ENCODE peak calls at places on chromosomes 6 and 20, in nine cellular contexts. T, I, M, D, A, R, P, H and C are unnamed samples.

GRCh38 chr6:31180500-31180899 is 10.0 kb upstream of the POU5F1 start:
- DNase-seq in H (no peak), A (no peak), P (peak), I (peak), T (peak), D (peak), M (no peak), R (peak), C (no peak)

GRCh38 chr20:31602779-31603441 is 2.2 kb upstream of the ID1 start:
- DNase-seq in I (no peak), R (peak), P (no peak), T (peak), H (no peak), M (peak), D (peak), A (peak), C (no peak)

GRCh38 chr20:63939061-63939935 is 16.9 kb downstream of the UCKL1 start:
- DNase-seq in R (no peak), A (no peak), I (no peak), D (no peak), H (no peak), P (peak), M (no peak), T (no peak), C (no peak)

GRCh38 chr20:57563522-57563921 is 2.6 kb downstream of the PCK1 start:
- DNase-seq in R (no peak), I (no peak), T (no peak), M (no peak), P (no peak), A (no peak), D (no peak), H (no peak), C (no peak)

GRCh38 chr6:3663081-3663480 is 88.4 kb downstream of the PXDC1 start:
- DNase-seq in D (no peak), R (no peak), P (no peak), M (no peak), T (no peak), H (no peak), A (no peak), I (no peak), C (no peak)

GRCh38 chr6:1014431-1014807 is 297.5 kb upstream of the FOXQ1 start:
- DNase-seq in T (no peak), A (no peak), H (no peak), P (no peak), D (no peak), R (no peak), I (no peak), M (no peak), C (no peak)

GRCh38 chr6:43517503-43518357 is 841 bp downstream of the POLR1C start:
- DNase-seq in P (no peak), H (no peak), A (no peak), M (peak), D (no peak), I (no peak), T (peak), R (peak), C (no peak)

GRCh38 chr6:35025241-35026188 is 115.6 kb downstream of the TCP11 start:
- DNase-seq in A (no peak), H (no peak), I (no peak), D (peak), P (no peak), R (no peak), T (peak), M (no peak), C (no peak)

GRCh38 chr6:139135578-139136545 is 982 bp downstream of the HECA start:
- DNase-seq in A (peak), T (peak), I (peak), D (no peak), H (no peak), R (peak), P (peak), M (peak), C (no peak)

GRCh38 chr6:30542404-30542725 is 13.9 kb downstream of the GNL1 start:
- DNase-seq in M (no peak), A (no peak), I (no peak), H (no peak), T (no peak), P (no peak), R (no peak), D (no peak), C (no peak)

GRCh38 chr20:46456255-46457028 is 50.0 kb upstream of the ELMO2 start:
- DNase-seq in I (no peak), D (no peak), P (no peak), R (no peak), A (no peak), M (no peak), H (no peak), T (no peak), C (no peak)

GRCh38 chr6:119261944-119262284 is 87.6 kb downstream of the MAN1A1 start:
- DNase-seq in R (no peak), D (no peak), P (no peak), H (no peak), T (no peak), M (no peak), I (no peak), A (no peak), C (no peak)

GRCh38 chr20:11952621-11953020 is 34.9 kb downstream of the BTBD3 start:
- DNase-seq in P (no peak), M (peak), H (no peak), D (no peak), T (no peak), A (no peak), R (no peak), I (no peak), C (no peak)

GRCh38 chr6:156638581-156638980 is 138.6 kb upstream of the ARID1B start:
- DNase-seq in P (no peak), I (no peak), T (no peak), R (no peak), M (no peak), A (no peak), H (no peak), D (no peak), C (no peak)

GRCh38 chr20:59403261-59403961 is 103.0 kb downstream of the EDN3 start:
- DNase-seq in M (no peak), T (peak), D (peak), R (peak), I (peak), A (peak), P (peak), H (no peak), C (no peak)

GRCh38 chr20:13898012-13898612 is 92.3 kb downstream of the SEL1L2 start:
- DNase-seq in P (no peak), A (peak), M (no peak), T (no peak), R (no peak), I (no peak), H (no peak), D (no peak), C (no peak)

GRCh38 chr6:147204060-147204785 is at the start of gene STXBP5:
- DNase-seq in D (peak), A (peak), H (no peak), M (peak), P (peak), I (peak), T (peak), R (peak), C (no peak)

GRCh38 chr6:72620866-72621242 is 1.0 kb upstream of the KCNQ5 start:
- DNase-seq in T (no peak), I (no peak), R (no peak), H (no peak), M (no peak), P (no peak), A (peak), D (no peak), C (no peak)

GRCh38 chr20:5770987-5771318 is 20.8 kb downstream of the SHLD1 start:
- DNase-seq in A (no peak), D (no peak), M (no peak), P (no peak), R (no peak), H (no peak), T (no peak), I (no peak), C (no peak)

GRCh38 chr20:20003088-20003954 is 13.8 kb upstream of the NAA20 start:
- DNase-seq in D (peak), P (no peak), M (peak), A (no peak), I (peak), T (peak), R (peak), H (no peak), C (no peak)

GRCh38 chr6:11121851-11122250 is 10.3 kb upstream of the ERVFRD-1 start:
- DNase-seq in R (peak), M (no peak), I (no peak), D (peak), A (no peak), T (no peak), H (no peak), P (no peak), C (no peak)

GRCh38 chr20:32455171-32455900 is 97.2 kb downstream of the ASXL1 start:
- DNase-seq in M (no peak), R (no peak), H (no peak), A (no peak), I (no peak), D (no peak), P (no peak), T (no peak), C (no peak)

GRCh38 chr6:37876843-37877242 is 57.3 kb downstream of the ZFAND3 start:
- DNase-seq in A (no peak), H (no peak), M (no peak), P (no peak), D (no peak), R (no peak), T (no peak), I (no peak), C (no peak)

GRCh38 chr6:43020052-43020705 is 1.2 kb upstream of the RRP36 start:
- DNase-seq in T (no peak), R (no peak), P (no peak), H (no peak), D (no peak), A (no peak), I (no peak), M (no peak), C (no peak)

GRCh38 chr6:110530671-110531070 is 54.3 kb upstream of the SLC22A16 start:
- DNase-seq in M (peak), R (no peak), D (no peak), A (no peak), T (peak), H (no peak), I (no peak), P (no peak), C (no peak)

GRCh38 chr6:2524090-2524489 is 226.6 kb downstream of the MYLK4 start:
- DNase-seq in R (no peak), P (no peak), I (no peak), M (no peak), A (no peak), T (no peak), H (no peak), D (no peak), C (no peak)

GRCh38 chr20:63680427-63680826 is 16.0 kb upstream of the TNFRSF6B start:
- DNase-seq in R (no peak), D (no peak), A (no peak), T (no peak), M (no peak), H (no peak), I (no peak), P (no peak), C (no peak)

GRCh38 chr6:72890671-72891070 is 268.8 kb downstream of the KCNQ5 start:
- DNase-seq in M (no peak), P (no peak), D (no peak), A (no peak), I (no peak), R (no peak), H (no peak), T (no peak), C (no peak)

GRCh38 chr6:99151634-99152344 is 197.7 kb downstream of the FAXC start:
- DNase-seq in H (peak), T (peak), I (peak), A (peak), M (peak), D (peak), R (peak), P (peak), C (no peak)

GRCh38 chr6:91088515-91088914 is 501.6 kb upstream of the MAP3K7 start:
- DNase-seq in A (no peak), M (no peak), R (no peak), T (no peak), I (no peak), D (no peak), P (no peak), H (no peak), C (no peak)

GRCh38 chr6:4660377-4661321 is 115.6 kb upstream of the CDYL start:
- DNase-seq in R (no peak), P (peak), D (no peak), M (peak), A (no peak), I (no peak), T (no peak), H (no peak), C (no peak)

GRCh38 chr6:21538186-21538798 is 55.3 kb upstream of the SOX4 start:
- DNase-seq in I (no peak), R (peak), M (peak), T (peak), A (no peak), D (no peak), H (peak), P (no peak), C (no peak)

GRCh38 chr6:168789699-168790098 is 348.7 kb downstream of the SMOC2 start:
- DNase-seq in P (no peak), R (no peak), D (no peak), M (no peak), I (no peak), A (peak), T (no peak), H (no peak), C (no peak)

GRCh38 chr6:125821825-125822281 is 31.1 kb downstream of the NCOA7 start:
- DNase-seq in D (peak), A (no peak), T (no peak), P (no peak), M (no peak), H (no peak), R (no peak), I (no peak), C (no peak)

GRCh38 chr20:50733644-50734349 is 2.4 kb downstream of the PARD6B start:
- DNase-seq in M (no peak), A (no peak), P (no peak), I (no peak), T (no peak), D (no peak), H (no peak), R (no peak), C (no peak)
- H3K4me3 ChIP-seq in M (no peak), A (no peak), P (no peak), I (no peak), T (peak), D (no peak), H (peak), R (peak), C (no peak)

GRCh38 chr6:47265971-47266370 is 43.7 kb downstream of the TNFRSF21 start:
- DNase-seq in P (no peak), I (no peak), T (no peak), R (no peak), A (no peak), H (no peak), M (no peak), D (no peak), C (no peak)

GRCh38 chr6:47263268-47263667 is 46.4 kb downstream of the TNFRSF21 start:
- DNase-seq in I (no peak), H (no peak), A (no peak), R (no peak), M (no peak), T (no peak), D (no peak), P (no peak), C (no peak)

GRCh38 chr6:47268572-47269187 is 41.0 kb downstream of the TNFRSF21 start:
- DNase-seq in H (no peak), R (no peak), I (no peak), T (no peak), P (no peak), M (no peak), D (no peak), A (no peak), C (no peak)

GRCh38 chr6:47264775-47265184 is 44.9 kb downstream of the TNFRSF21 start:
- DNase-seq in D (peak), H (no peak), P (no peak), I (no peak), R (peak), A (no peak), M (no peak), T (no peak), C (no peak)

GRCh38 chr6:47267301-47267700 is 42.4 kb downstream of the TNFRSF21 start:
- DNase-seq in A (no peak), P (no peak), D (no peak), R (no peak), H (no peak), T (no peak), M (no peak), I (no peak), C (no peak)
- TF ChIP-seq CTCF in A (no peak), P (no peak), D (no peak), R (no peak), H (no peak), T (no peak), M (no peak), I (no peak), C (no peak)

GRCh38 chr6:132322398-132322797 is 78.9 kb downstream of the MOXD1 start:
- DNase-seq in D (peak), A (no peak), P (no peak), R (peak), I (no peak), T (no peak), M (peak), H (no peak), C (no peak)
- H3K4me3 ChIP-seq in D (no peak), A (no peak), P (no peak), R (no peak), I (no peak), T (no peak), M (no peak), H (no peak), C (no peak)

GRCh38 chr6:56900784-56901183 is 54.1 kb upstream of the BEND6 start:
- DNase-seq in P (no peak), T (no peak), A (no peak), I (no peak), H (no peak), M (no peak), R (no peak), D (no peak), C (no peak)
- TF ChIP-seq CTCF in P (no peak), T (no peak), A (no peak), I (no peak), H (no peak), M (no peak), R (no peak), D (no peak), C (no peak)

GRCh38 chr20:62411479-62412193 is 4.6 kb upstream of the CABLES2 start:
- DNase-seq in I (no peak), T (no peak), A (no peak), R (no peak), D (no peak), H (no peak), M (no peak), P (no peak), C (no peak)
- H3K4me3 ChIP-seq in I (no peak), T (no peak), A (no peak), R (no peak), D (no peak), H (no peak), M (no peak), P (no peak), C (no peak)

DNA sequence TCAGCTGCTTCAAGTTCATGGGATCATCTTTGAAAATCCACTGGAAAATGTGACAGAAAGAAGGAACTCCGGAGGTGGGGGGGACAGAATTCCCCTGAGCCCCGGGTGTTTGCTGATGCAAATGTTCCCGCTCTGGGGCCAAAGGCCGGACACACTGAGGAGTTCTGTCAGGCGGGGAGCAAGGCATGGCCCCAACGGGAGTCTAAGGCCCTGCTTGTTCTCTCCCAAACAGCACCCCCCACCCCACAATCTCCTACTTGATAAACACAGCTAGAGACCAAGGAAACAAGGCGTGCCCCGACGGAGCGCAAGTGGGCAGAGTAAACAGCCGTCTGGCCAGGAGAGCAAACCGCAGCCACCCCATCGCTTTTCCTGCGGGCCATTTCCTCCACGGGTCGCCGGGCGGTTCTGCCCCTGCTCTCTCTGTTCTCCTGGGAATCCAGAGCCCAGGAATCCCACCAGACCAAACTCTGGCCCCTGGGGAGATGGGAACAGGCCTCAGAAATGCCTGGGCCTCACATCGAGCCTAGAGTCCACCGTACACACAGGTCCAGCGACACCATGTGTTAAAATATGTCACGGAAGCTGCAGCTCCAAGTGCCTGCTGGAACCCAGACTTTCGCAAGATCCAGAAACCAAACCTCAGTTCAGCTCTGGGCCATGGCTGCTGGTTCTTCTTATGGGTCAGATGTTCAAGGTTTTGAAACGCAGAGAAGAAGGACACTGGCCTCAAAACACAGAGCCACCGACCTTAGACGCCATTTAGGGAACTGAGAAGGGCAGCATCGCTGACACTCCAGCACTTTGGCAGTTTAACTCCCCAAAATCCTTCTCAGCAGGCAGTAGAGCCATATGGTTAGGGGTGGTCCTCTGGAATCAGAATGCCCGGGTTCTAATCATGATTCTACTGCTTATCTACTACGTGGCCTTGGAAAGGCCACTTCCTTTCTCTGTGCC is 104.2 kb downstream of the PREX1 start:
- DNase-seq in P (no peak), R (peak), I (peak), M (no peak), D (peak), H (no peak), T (no peak), A (no peak), C (no peak)
- TF ChIP-seq CTCF in P (no peak), R (no peak), I (no peak), M (no peak), D (no peak), H (no peak), T (no peak), A (no peak), C (no peak)